ENCODE peak calls at places on chromosomes 5 and 9, in eight cellular contexts. One of them, this sample, is unnamed.
A peak's percentile ranks its signal among the peaks of the same experiment; 100 is the strongest.

GRCh38 chr5:96050273-96050880 is 88.7 kb upstream of the ELL2 start:
- DNase-seq in neural progenitor cell: no peak
- DNase-seq in OCI-LY7: no peak
- DNase-seq in psoas muscle: no peak
- DNase-seq in heart left ventricle: no peak
- DNase-seq in pancreas: no peak
- DNase-seq in uterus: no peak
- DNase-seq in effector memory CD4-positive, alpha-beta T cell: no peak
- DNase-seq in this sample: no peak

GRCh38 chr5:80406980-80407734 is 707 bp upstream of the ZFYVE16 start:
- DNase-seq in neural progenitor cell: no peak
- DNase-seq in OCI-LY7: peak; percentile 15
- DNase-seq in psoas muscle: peak; percentile 58
- DNase-seq in heart left ventricle: peak; percentile 51
- DNase-seq in pancreas: no peak
- DNase-seq in uterus: peak; percentile 50
- DNase-seq in effector memory CD4-positive, alpha-beta T cell: no peak
- DNase-seq in this sample: no peak

GRCh38 chr9:37444890-37445289 is 20.4 kb downstream of the ZBTB5 start:
- DNase-seq in neural progenitor cell: no peak
- DNase-seq in OCI-LY7: no peak
- DNase-seq in psoas muscle: no peak
- DNase-seq in heart left ventricle: no peak
- DNase-seq in pancreas: no peak
- DNase-seq in uterus: no peak
- DNase-seq in effector memory CD4-positive, alpha-beta T cell: no peak
- DNase-seq in this sample: no peak

GRCh38 chr5:151213803-151214613 is 9.9 kb downstream of the CCDC69 start:
- DNase-seq in neural progenitor cell: no peak
- DNase-seq in OCI-LY7: peak; percentile 97
- DNase-seq in psoas muscle: peak; percentile 89
- DNase-seq in heart left ventricle: peak; percentile 91
- DNase-seq in pancreas: peak; percentile 61
- DNase-seq in uterus: peak; percentile 55
- DNase-seq in effector memory CD4-positive, alpha-beta T cell: peak; percentile 80
- DNase-seq in this sample: peak; percentile 89

GRCh38 chr5:68544091-68544655 is 328.6 kb downstream of the PIK3R1 start:
- DNase-seq in neural progenitor cell: no peak
- DNase-seq in OCI-LY7: no peak
- DNase-seq in psoas muscle: no peak
- DNase-seq in heart left ventricle: no peak
- DNase-seq in pancreas: no peak
- DNase-seq in uterus: no peak
- DNase-seq in effector memory CD4-positive, alpha-beta T cell: no peak
- DNase-seq in this sample: no peak

GRCh38 chr9:133421615-133422542 is at the start of gene ADAMTS13:
- DNase-seq in neural progenitor cell: peak; percentile 32
- DNase-seq in OCI-LY7: peak; percentile 59
- DNase-seq in psoas muscle: no peak
- DNase-seq in heart left ventricle: peak; percentile 15
- DNase-seq in pancreas: no peak
- DNase-seq in uterus: no peak
- DNase-seq in effector memory CD4-positive, alpha-beta T cell: no peak
- DNase-seq in this sample: no peak

GRCh38 chr9:95778957-95779356 is 96.5 kb upstream of the ERCC6L2 start:
- DNase-seq in neural progenitor cell: no peak
- DNase-seq in OCI-LY7: no peak
- DNase-seq in psoas muscle: peak; percentile 88
- DNase-seq in heart left ventricle: peak; percentile 63
- DNase-seq in pancreas: no peak
- DNase-seq in uterus: peak; percentile 22
- DNase-seq in effector memory CD4-positive, alpha-beta T cell: no peak
- DNase-seq in this sample: peak; percentile 61

GRCh38 chr9:132324425-132324824 is 30.4 kb downstream of the SETX start:
- DNase-seq in neural progenitor cell: no peak
- DNase-seq in OCI-LY7: no peak
- DNase-seq in psoas muscle: no peak
- DNase-seq in heart left ventricle: no peak
- DNase-seq in pancreas: no peak
- DNase-seq in uterus: no peak
- DNase-seq in effector memory CD4-positive, alpha-beta T cell: no peak
- DNase-seq in this sample: no peak

GRCh38 chr5:92599217-92599810 is 981.7 kb downstream of the NR2F1-AS1 start:
- DNase-seq in neural progenitor cell: no peak
- DNase-seq in OCI-LY7: no peak
- DNase-seq in psoas muscle: no peak
- DNase-seq in heart left ventricle: no peak
- DNase-seq in pancreas: no peak
- DNase-seq in uterus: no peak
- DNase-seq in effector memory CD4-positive, alpha-beta T cell: no peak
- DNase-seq in this sample: no peak

GRCh38 chr5:179316961-179317360 is 28.3 kb downstream of the ADAMTS2 start:
- DNase-seq in neural progenitor cell: no peak
- DNase-seq in OCI-LY7: no peak
- DNase-seq in psoas muscle: peak; percentile 29
- DNase-seq in heart left ventricle: peak; percentile 17
- DNase-seq in pancreas: peak; percentile 12
- DNase-seq in uterus: no peak
- DNase-seq in effector memory CD4-positive, alpha-beta T cell: no peak
- DNase-seq in this sample: no peak

GRCh38 chr5:124735169-124735858 is 11.1 kb downstream of the ZNF608 start:
- DNase-seq in neural progenitor cell: peak; percentile 87
- DNase-seq in OCI-LY7: peak; percentile 73
- DNase-seq in psoas muscle: peak; percentile 61
- DNase-seq in heart left ventricle: no peak
- DNase-seq in pancreas: peak; percentile 67
- DNase-seq in uterus: peak; percentile 51
- DNase-seq in effector memory CD4-positive, alpha-beta T cell: no peak
- DNase-seq in this sample: no peak

GRCh38 chr9:35827486-35827885 is 1.0 kb downstream of the FAM221B start:
- DNase-seq in neural progenitor cell: no peak
- DNase-seq in OCI-LY7: no peak
- DNase-seq in psoas muscle: no peak
- DNase-seq in heart left ventricle: no peak
- DNase-seq in pancreas: no peak
- DNase-seq in uterus: no peak
- DNase-seq in effector memory CD4-positive, alpha-beta T cell: no peak
- DNase-seq in this sample: no peak

GRCh38 chr9:4206718-4207117 is 93.2 kb downstream of the GLIS3 start:
- DNase-seq in neural progenitor cell: no peak
- DNase-seq in OCI-LY7: no peak
- DNase-seq in psoas muscle: no peak
- DNase-seq in heart left ventricle: no peak
- DNase-seq in pancreas: no peak
- DNase-seq in uterus: peak; percentile 40
- DNase-seq in effector memory CD4-positive, alpha-beta T cell: no peak
- DNase-seq in this sample: no peak

GRCh38 chr9:37801287-37801850 is 772 bp downstream of the DCAF10 start:
- DNase-seq in neural progenitor cell: peak; percentile 65
- DNase-seq in OCI-LY7: peak; percentile 52
- DNase-seq in psoas muscle: peak; percentile 57
- DNase-seq in heart left ventricle: peak; percentile 28
- DNase-seq in pancreas: peak; percentile 73
- DNase-seq in uterus: peak; percentile 19
- DNase-seq in effector memory CD4-positive, alpha-beta T cell: no peak
- DNase-seq in this sample: peak; percentile 39

GRCh38 chr5:124341066-124341943 is 405.1 kb downstream of the ZNF608 start:
- DNase-seq in neural progenitor cell: no peak
- DNase-seq in OCI-LY7: no peak
- DNase-seq in psoas muscle: no peak
- DNase-seq in heart left ventricle: no peak
- DNase-seq in pancreas: no peak
- DNase-seq in uterus: no peak
- DNase-seq in effector memory CD4-positive, alpha-beta T cell: no peak
- DNase-seq in this sample: no peak

GRCh38 chr9:98970532-98971041 is 26.9 kb downstream of the COL15A1 start:
- DNase-seq in neural progenitor cell: no peak
- DNase-seq in OCI-LY7: no peak
- DNase-seq in psoas muscle: no peak
- DNase-seq in heart left ventricle: no peak
- DNase-seq in pancreas: no peak
- DNase-seq in uterus: no peak
- DNase-seq in effector memory CD4-positive, alpha-beta T cell: no peak
- DNase-seq in this sample: no peak

GRCh38 chr9:98971168-98971914 is 27.6 kb downstream of the COL15A1 start:
- DNase-seq in neural progenitor cell: no peak
- DNase-seq in OCI-LY7: no peak
- DNase-seq in psoas muscle: no peak
- DNase-seq in heart left ventricle: no peak
- DNase-seq in pancreas: no peak
- DNase-seq in uterus: no peak
- DNase-seq in effector memory CD4-positive, alpha-beta T cell: no peak
- DNase-seq in this sample: no peak

GRCh38 chr9:98973546-98973921 is 29.8 kb downstream of the COL15A1 start:
- DNase-seq in neural progenitor cell: no peak
- DNase-seq in OCI-LY7: no peak
- DNase-seq in psoas muscle: peak; percentile 79
- DNase-seq in heart left ventricle: peak; percentile 83
- DNase-seq in pancreas: no peak
- DNase-seq in uterus: no peak
- DNase-seq in effector memory CD4-positive, alpha-beta T cell: no peak
- DNase-seq in this sample: no peak

GRCh38 chr9:98972641-98973545 is 29.2 kb downstream of the COL15A1 start:
- DNase-seq in neural progenitor cell: no peak
- DNase-seq in OCI-LY7: no peak
- DNase-seq in psoas muscle: no peak
- DNase-seq in heart left ventricle: no peak
- DNase-seq in pancreas: no peak
- DNase-seq in uterus: no peak
- DNase-seq in effector memory CD4-positive, alpha-beta T cell: no peak
- DNase-seq in this sample: no peak

DNA sequence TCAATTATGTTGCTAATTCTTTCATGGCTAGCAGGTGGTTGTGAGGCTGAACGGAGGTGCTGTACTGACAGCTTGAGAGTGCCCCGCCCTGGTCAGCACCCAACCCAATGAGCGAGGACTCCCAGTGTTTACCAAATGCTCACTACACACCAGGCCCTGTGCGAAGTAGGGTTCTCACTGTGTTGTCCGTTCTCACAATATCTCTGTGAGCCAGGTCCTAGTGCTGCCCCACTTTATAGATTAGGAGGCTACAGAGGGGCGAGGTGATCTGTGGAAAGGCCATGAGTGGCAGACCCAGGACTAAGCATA is 28.2 kb downstream of the COL15A1 start:
- DNase-seq in neural progenitor cell: no peak
- DNase-seq in OCI-LY7: no peak
- DNase-seq in psoas muscle: no peak
- DNase-seq in heart left ventricle: no peak
- DNase-seq in pancreas: no peak
- DNase-seq in uterus: no peak
- DNase-seq in effector memory CD4-positive, alpha-beta T cell: no peak
- DNase-seq in this sample: no peak
- H3K27ac ChIP-seq in neural progenitor cell: no peak overlapping the region
- H3K27ac ChIP-seq in OCI-LY7: no peak overlapping the region
- H3K27ac ChIP-seq in psoas muscle: peak overlapping the region; percentile 30
- H3K27ac ChIP-seq in heart left ventricle: peak overlapping the region; percentile 91
- H3K27ac ChIP-seq in pancreas: no peak overlapping the region
- H3K27ac ChIP-seq in uterus: no peak overlapping the region
- H3K27ac ChIP-seq in effector memory CD4-positive, alpha-beta T cell: no peak overlapping the region
- H3K27ac ChIP-seq in this sample: peak overlapping the region; percentile 45

GRCh38 chr9:136982232-136983051 is at the start of gene LCNL1:
- DNase-seq in neural progenitor cell: no peak
- DNase-seq in OCI-LY7: no peak
- DNase-seq in psoas muscle: no peak
- DNase-seq in heart left ventricle: no peak
- DNase-seq in pancreas: no peak
- DNase-seq in uterus: no peak
- DNase-seq in effector memory CD4-positive, alpha-beta T cell: no peak
- DNase-seq in this sample: no peak
- H3K27ac ChIP-seq in neural progenitor cell: no peak within 1 kb of the TSS
- H3K27ac ChIP-seq in OCI-LY7: no peak within 1 kb of the TSS
- H3K27ac ChIP-seq in psoas muscle: peak within 1 kb of the TSS; percentile 41
- H3K27ac ChIP-seq in heart left ventricle: peak within 1 kb of the TSS; percentile 86
- H3K27ac ChIP-seq in pancreas: no peak within 1 kb of the TSS
- H3K27ac ChIP-seq in uterus: no peak within 1 kb of the TSS
- H3K27ac ChIP-seq in effector memory CD4-positive, alpha-beta T cell: no peak within 1 kb of the TSS
- H3K27ac ChIP-seq in this sample: peak within 1 kb of the TSS; percentile 83

GRCh38 chr9:70113403-70114022 is 69.9 kb downstream of the MAMDC2 start:
- DNase-seq in neural progenitor cell: peak; percentile 66
- DNase-seq in OCI-LY7: peak; percentile 43
- DNase-seq in psoas muscle: peak; percentile 68
- DNase-seq in heart left ventricle: peak; percentile 34
- DNase-seq in pancreas: peak; percentile 60
- DNase-seq in uterus: peak; percentile 62
- DNase-seq in effector memory CD4-positive, alpha-beta T cell: no peak
- DNase-seq in this sample: peak; percentile 51

GRCh38 chr9:70110194-70111041 is 66.8 kb downstream of the MAMDC2 start:
- DNase-seq in neural progenitor cell: no peak
- DNase-seq in OCI-LY7: no peak
- DNase-seq in psoas muscle: no peak
- DNase-seq in heart left ventricle: no peak
- DNase-seq in pancreas: no peak
- DNase-seq in uterus: no peak
- DNase-seq in effector memory CD4-positive, alpha-beta T cell: no peak
- DNase-seq in this sample: no peak

GRCh38 chr9:70112981-70113380 is 69.3 kb downstream of the MAMDC2 start:
- DNase-seq in neural progenitor cell: no peak
- DNase-seq in OCI-LY7: no peak
- DNase-seq in psoas muscle: no peak
- DNase-seq in heart left ventricle: no peak
- DNase-seq in pancreas: no peak
- DNase-seq in uterus: no peak
- DNase-seq in effector memory CD4-positive, alpha-beta T cell: no peak
- DNase-seq in this sample: no peak

GRCh38 chr9:70111641-70112236 is 68.1 kb downstream of the MAMDC2 start:
- DNase-seq in neural progenitor cell: no peak
- DNase-seq in OCI-LY7: no peak
- DNase-seq in psoas muscle: no peak
- DNase-seq in heart left ventricle: no peak
- DNase-seq in pancreas: no peak
- DNase-seq in uterus: no peak
- DNase-seq in effector memory CD4-positive, alpha-beta T cell: no peak
- DNase-seq in this sample: no peak

GRCh38 chr9:70111042-70111602 is 67.5 kb downstream of the MAMDC2 start:
- DNase-seq in neural progenitor cell: peak; percentile 92
- DNase-seq in OCI-LY7: peak; percentile 65
- DNase-seq in psoas muscle: peak; percentile 88
- DNase-seq in heart left ventricle: peak; percentile 79
- DNase-seq in pancreas: peak; percentile 95
- DNase-seq in uterus: peak; percentile 85
- DNase-seq in effector memory CD4-positive, alpha-beta T cell: no peak
- DNase-seq in this sample: peak; percentile 67
- H3K27ac ChIP-seq in neural progenitor cell: no peak overlapping the region
- H3K27ac ChIP-seq in OCI-LY7: no peak overlapping the region
- H3K27ac ChIP-seq in psoas muscle: no peak overlapping the region
- H3K27ac ChIP-seq in heart left ventricle: peak overlapping the region; percentile 57
- H3K27ac ChIP-seq in pancreas: no peak overlapping the region
- H3K27ac ChIP-seq in uterus: peak overlapping the region; percentile 72
- H3K27ac ChIP-seq in effector memory CD4-positive, alpha-beta T cell: no peak overlapping the region
- H3K27ac ChIP-seq in this sample: no peak overlapping the region

DNA sequence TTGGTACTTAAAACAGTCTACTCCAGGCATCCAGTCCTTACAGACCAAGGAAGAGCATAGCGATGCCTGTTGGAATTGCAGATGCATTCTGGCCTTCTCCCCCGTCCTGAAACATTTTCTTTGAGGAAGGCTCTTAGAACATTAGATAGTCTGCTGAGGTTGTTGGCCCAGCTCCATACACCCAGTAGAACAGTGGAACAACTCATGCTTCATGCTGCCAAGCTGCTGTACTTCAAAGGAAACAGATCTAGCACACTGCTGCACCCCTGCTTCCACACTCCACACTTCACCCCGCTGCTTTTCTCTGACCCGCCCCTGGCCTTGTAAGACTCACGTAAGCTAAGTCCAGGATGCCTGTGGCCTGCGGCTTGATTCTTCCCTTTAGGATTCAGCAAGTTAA is 33.4 kb upstream of the NCS1 start:
- DNase-seq in neural progenitor cell: no peak
- DNase-seq in OCI-LY7: no peak
- DNase-seq in psoas muscle: peak; percentile 70
- DNase-seq in heart left ventricle: peak; percentile 79
- DNase-seq in pancreas: no peak
- DNase-seq in uterus: peak; percentile 84
- DNase-seq in effector memory CD4-positive, alpha-beta T cell: no peak
- DNase-seq in this sample: peak; percentile 42
- H3K27ac ChIP-seq in neural progenitor cell: no peak overlapping the region
- H3K27ac ChIP-seq in OCI-LY7: no peak overlapping the region
- H3K27ac ChIP-seq in psoas muscle: no peak overlapping the region
- H3K27ac ChIP-seq in heart left ventricle: peak overlapping the region; percentile 35
- H3K27ac ChIP-seq in pancreas: no peak overlapping the region
- H3K27ac ChIP-seq in uterus: peak overlapping the region; percentile 75
- H3K27ac ChIP-seq in effector memory CD4-positive, alpha-beta T cell: no peak overlapping the region
- H3K27ac ChIP-seq in this sample: peak overlapping the region; percentile 32

This sample was measured in lung.